ENCODE peak calls at places on chromosome 17, in five cellular contexts. I, M, W, O and A are unnamed samples.

GRCh38 chr17:7745748-7746470 is 28.4 kb downstream of the DNAH2 start:
- DNase-seq in I (peak), M (no peak), W (no peak), O (no peak), A (no peak)

GRCh38 chr17:13650096-13650675 is 48.5 kb upstream of the HS3ST3A1 start:
- DNase-seq in I (no peak), M (no peak), W (no peak), O (no peak), A (no peak)

GRCh38 chr17:17924131-17924856 is 47.9 kb downstream of the TOM1L2 start:
- DNase-seq in I (no peak), M (no peak), W (no peak), O (no peak), A (no peak)

GRCh38 chr17:44543213-44543904 is 13.9 kb upstream of the FZD2 start:
- DNase-seq in I (no peak), M (no peak), W (no peak), O (no peak), A (no peak)

GRCh38 chr17:30796016-30796415 is 28.5 kb downstream of the CRLF3 start:
- DNase-seq in I (no peak), M (no peak), W (no peak), O (no peak), A (no peak)

GRCh38 chr17:62718420-62718819 is 89.7 kb downstream of the MARCHF10 start:
- DNase-seq in I (no peak), M (no peak), W (no peak), O (no peak), A (no peak)

GRCh38 chr17:77254961-77255741 is 114.4 kb downstream of the SEC14L1 start:
- DNase-seq in I (no peak), M (no peak), W (no peak), O (no peak), A (no peak)

GRCh38 chr17:10094806-10095205 is 103.6 kb downstream of the GAS7 start:
- DNase-seq in I (no peak), M (no peak), W (no peak), O (no peak), A (no peak)

GRCh38 chr17:32609085-32609484 is 122.3 kb downstream of the CDK5R1 start:
- DNase-seq in I (peak), M (peak), W (peak), O (no peak), A (no peak)

GRCh38 chr17:81867952-81868673 is 3.0 kb downstream of the ARHGDIA start:
- DNase-seq in I (no peak), M (no peak), W (no peak), O (no peak), A (no peak)